ENCODE peak calls at places on chromosomes 3 and 15, in five cellular contexts. B, P, L, I and T are unnamed samples.

GRCh38 chr15:93159892-93160398 is 70.9 kb upstream of the RGMA start:
- DNase-seq in P (no peak), L (no peak), B (no peak), I (no peak), T (no peak)

GRCh38 chr15:71781179-71781964 is 29.0 kb upstream of the NR2E3 start:
- DNase-seq in L (peak; percentile 54), I (no peak), B (no peak), P (no peak), T (no peak)

GRCh38 chr3:35137612-35138011 is 501.7 kb upstream of the ARPP21 start:
- DNase-seq in B (no peak), I (no peak), L (no peak), P (no peak), T (no peak)

GRCh38 chr15:34730701-34731100 is 24.1 kb downstream of the GJD2 start:
- DNase-seq in B (no peak), P (no peak), L (no peak), I (no peak), T (no peak)

GRCh38 chr15:26358708-26359107 is 414.2 kb downstream of the GABRB3 start:
- DNase-seq in P (no peak), L (no peak), I (no peak), B (no peak), T (no peak)

GRCh38 chr3:106457278-106458210 is 588.7 kb upstream of the CBLB start:
- DNase-seq in P (peak; percentile 29), L (peak; percentile 84), B (peak; percentile 21), I (no peak), T (no peak)

GRCh38 chr3:47882338-47882737 is 79.4 kb downstream of the DHX30 start:
- DNase-seq in L (no peak), P (peak; percentile 3), B (no peak), I (no peak), T (no peak)

GRCh38 chr15:94036156-94036555 is 195.2 kb upstream of the MCTP2 start:
- DNase-seq in L (no peak), B (no peak), P (no peak), I (no peak), T (no peak)

GRCh38 chr3:43348852-43349574 is 62.7 kb downstream of the SNRK start:
- DNase-seq in L (no peak), P (no peak), B (no peak), I (no peak), T (no peak)

GRCh38 chr3:13111874-13112520 is 38.8 kb upstream of the IQSEC1 start:
- DNase-seq in P (no peak), I (no peak), B (peak; percentile 88), L (peak; percentile 24), T (no peak)

GRCh38 chr15:38564557-38565286 is at the start of gene RASGRP1:
- DNase-seq in I (peak; percentile 90), L (peak; percentile 65), P (peak; percentile 18), B (peak; percentile 77), T (peak; percentile 79)

GRCh38 chr3:14598143-14598569 is 53.4 kb upstream of the CCDC174 start:
- DNase-seq in I (peak; percentile 37), P (peak; percentile 43), L (peak; percentile 11), B (no peak), T (no peak)

GRCh38 chr3:112020653-112021052 is 13.9 kb upstream of the TMPRSS7 start:
- DNase-seq in L (no peak), P (no peak), I (no peak), B (no peak), T (no peak)

GRCh38 chr3:66377800-66378199 is 123.0 kb downstream of the LRIG1 start:
- DNase-seq in P (no peak), L (no peak), I (no peak), B (no peak), T (no peak)

GRCh38 chr15:70008697-70009285 is 88.9 kb downstream of the TLE3 start:
- DNase-seq in L (no peak), P (no peak), I (no peak), B (no peak), T (no peak)

GRCh38 chr15:85335193-85335939 is 45.0 kb upstream of the AKAP13 start:
- DNase-seq in P (no peak), L (no peak), I (no peak), B (no peak), T (no peak)

GRCh38 chr15:29860872-29861271 is 38.6 kb upstream of the TJP1 start:
- DNase-seq in L (no peak), B (no peak), I (no peak), P (no peak), T (no peak)

GRCh38 chr3:57793737-57794187 is 37.7 kb downstream of the SLMAP start:
- DNase-seq in L (no peak), B (no peak), P (no peak), I (no peak), T (no peak)

GRCh38 chr3:111339017-111339416 is 203.0 kb upstream of the CD96 start:
- DNase-seq in L (no peak), I (no peak), B (no peak), P (no peak), T (no peak)

GRCh38 chr15:64558460-64559179 is 98.2 kb downstream of the ZNF609 start:
- DNase-seq in B (no peak), L (no peak), P (no peak), I (no peak), T (no peak)

GRCh38 chr3:128179474-128179819 is 26.2 kb downstream of the EEFSEC start:
- DNase-seq in L (no peak), P (no peak), I (no peak), B (no peak), T (no peak)

GRCh38 chr3:157516928-157517327 is 13.7 kb upstream of the VEPH1 start:
- DNase-seq in L (no peak), P (no peak), B (no peak), I (no peak), T (no peak)

GRCh38 chr15:38471974-38472373 is 18.0 kb downstream of the FAM98B start:
- DNase-seq in B (no peak), L (no peak), P (no peak), I (no peak), T (no peak)

GRCh38 chr15:28021281-28022039 is 77.7 kb downstream of the OCA2 start:
- DNase-seq in B (peak; percentile 71), P (peak; percentile 38), L (no peak), I (no peak), T (no peak)

GRCh38 chr15:80151148-80151547 is 1.7 kb upstream of the FAH start:
- DNase-seq in B (no peak), L (no peak), I (no peak), P (no peak), T (no peak)

GRCh38 chr15:80152896-80153876 is at the start of gene FAH:
- DNase-seq in L (no peak), P (no peak), I (peak; percentile 52), B (peak; percentile 36), T (peak; percentile 9)

GRCh38 chr15:80153900-80154299 is 1.1 kb downstream of the FAH start:
- DNase-seq in B (no peak), L (no peak), I (no peak), P (no peak), T (no peak)

GRCh38 chr15:80152180-80152895 is 461 bp upstream of the FAH start:
- DNase-seq in B (peak; percentile 98), L (peak; percentile 99), P (peak; percentile 96), I (peak; percentile 76), T (peak; percentile 86)

GRCh38 chr15:80151576-80151975 is 1.2 kb upstream of the FAH start:
- DNase-seq in B (no peak), I (no peak), P (no peak), L (no peak), T (no peak)
- H3K4me3 ChIP-seq in B (no peak overlapping the region), I (no peak overlapping the region), P (peak overlapping the region; percentile 66), L (no peak overlapping the region), T (no peak overlapping the region)

DNA sequence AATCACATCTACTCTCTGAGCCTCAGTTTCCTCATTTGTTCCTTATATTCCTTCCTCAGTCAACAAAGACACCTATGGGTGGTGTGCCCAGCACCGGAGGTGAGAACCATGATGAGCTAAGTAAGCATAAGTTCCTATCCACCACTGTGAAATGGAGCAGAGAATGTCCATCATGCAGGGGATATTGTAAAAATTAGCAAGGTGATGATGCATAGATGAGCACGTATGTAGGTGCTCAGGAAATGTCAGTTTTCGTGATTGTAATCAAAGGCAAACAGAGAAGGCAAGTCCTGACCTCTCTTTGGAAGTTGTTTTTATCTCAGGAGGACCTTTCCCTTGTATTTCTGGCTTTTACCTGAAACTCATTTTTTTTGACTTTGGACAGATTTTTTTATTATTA is 165.4 kb downstream of the GHSR start:
- DNase-seq in B (no peak), I (no peak), P (no peak), L (no peak), T (no peak)
- H3K9me3 ChIP-seq in B (no peaks in the 10 kb centered on the region), I (no peaks in the 10 kb centered on the region), P (no peaks in the 10 kb centered on the region), L (no peaks in the 10 kb centered on the region), T (no peaks in the 10 kb centered on the region)

DNA sequence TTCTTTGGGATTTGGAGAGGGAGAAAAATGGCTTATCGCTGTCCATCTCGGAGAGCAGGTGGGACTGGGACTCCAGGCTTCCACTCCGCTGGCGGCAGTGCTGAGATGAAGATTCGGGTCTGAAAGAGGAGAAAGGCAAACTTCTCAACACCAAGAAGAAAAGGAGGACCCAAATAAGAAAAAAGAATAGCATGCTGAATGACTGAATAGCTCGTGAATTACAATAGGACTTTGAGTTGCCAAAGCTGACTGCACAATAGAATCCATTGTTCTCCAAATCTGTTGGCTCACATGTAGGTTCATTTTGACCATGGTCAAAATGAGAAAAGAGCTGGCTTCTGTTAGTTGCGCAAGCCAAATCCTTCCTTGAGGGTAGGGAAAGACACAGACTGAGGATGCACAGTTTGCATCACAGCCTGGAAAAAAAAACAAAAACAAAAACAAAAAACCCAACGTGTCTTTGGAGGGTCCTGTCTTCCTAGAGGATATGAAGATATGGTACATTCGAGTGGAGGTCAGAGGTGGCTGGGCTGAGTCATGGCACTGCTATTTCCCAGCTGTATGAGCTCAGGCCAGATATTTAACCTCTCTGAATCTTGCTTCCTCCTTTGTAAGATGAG is 59.3 kb upstream of the LMOD3 start:
- DNase-seq in P (no peak), L (no peak), B (no peak), I (no peak), T (no peak)
- H3K4me1 ChIP-seq in P (peaks cover 42% of the 10 kb centered on the region), L (no peaks in the 10 kb centered on the region), B (peaks cover 20% of the 10 kb centered on the region), I (peaks cover 15% of the 10 kb centered on the region), T (peaks cover 6% of the 10 kb centered on the region)

DNA sequence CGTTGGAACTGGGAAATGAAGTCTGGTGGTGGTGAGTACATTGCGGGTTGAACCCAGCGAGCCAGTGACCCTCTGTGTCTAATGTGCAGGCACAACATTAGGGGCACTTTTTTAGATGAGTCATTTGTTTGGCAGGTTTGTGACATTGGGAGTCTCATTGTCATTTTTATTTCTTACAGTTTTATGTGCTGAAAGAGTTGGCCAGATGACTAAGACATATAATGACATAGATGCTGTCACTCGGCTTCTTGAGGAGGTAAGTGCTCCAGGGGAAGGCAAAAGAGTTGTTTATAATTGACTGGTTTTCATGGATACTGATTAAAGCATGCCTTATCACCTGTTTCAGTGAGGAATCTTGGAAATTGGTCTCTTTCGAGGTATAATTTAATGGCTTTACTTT is 85.5 kb downstream of the TRAK1 start:
- DNase-seq in L (no peak), B (no peak), I (no peak), P (no peak), T (no peak)
- H3K4me3 ChIP-seq in L (no peak overlapping the region), B (no peak overlapping the region), I (no peak overlapping the region), P (no peak overlapping the region), T (no peak overlapping the region)

GRCh38 chr15:20349774-20350498 is 191.7 kb downstream of the GOLGA6L6 start:
- DNase-seq in L (peak; percentile 66), B (peak; percentile 11), P (no peak), I (no peak), T (no peak)
- H3K9me3 ChIP-seq in L (peaks cover 8% of the 10 kb centered on the region), B (no peaks in the 10 kb centered on the region), P (peaks cover 48% of the 10 kb centered on the region), I (no peaks in the 10 kb centered on the region), T (no peaks in the 10 kb centered on the region)